ENCODE peak calls at places on chromosomes 12 and 14, in four cellular contexts. S is ovary; F is cardiac muscle cell; Y is activated T-cell treated with anti-CD3 and anti-CD28 coated beads, Interleukin-2, amount 50 U/mL, for 72 hours. D is an unnamed sample.

GRCh38 chr14:51321036-51321435 is 81.0 kb downstream of the TMX1 start:
- DNase-seq in S (no peak), F (no peak), Y (no peak), D (no peak)

GRCh38 chr12:121668750-121669524 is 517 bp downstream of the MORN3 start:
- DNase-seq in S (no peak), F (peak), Y (peak), D (peak)

GRCh38 chr12:96248532-96248931 is 54.4 kb downstream of the ELK3 start:
- DNase-seq in S (no peak), F (no peak), Y (no peak), D (no peak)

GRCh38 chr14:104363891-104364760 is 215.4 kb upstream of the C14orf180 start:
- DNase-seq in S (no peak), F (no peak), Y (no peak), D (no peak)

GRCh38 chr12:13196302-13196921 is at the start of gene EMP1:
- DNase-seq in S (peak), F (peak), Y (peak), D (peak)

GRCh38 chr12:20549115-20549719 is 145.9 kb upstream of the SLCO1C1 start:
- DNase-seq in S (no peak), F (peak), Y (no peak), D (peak)

GRCh38 chr14:50954811-50955372 is 10.6 kb upstream of the PYGL start:
- DNase-seq in S (no peak), F (peak), Y (no peak), D (no peak)

GRCh38 chr12:103698752-103699540 is 111.9 kb downstream of the STAB2 start:
- DNase-seq in S (no peak), F (peak), Y (no peak), D (no peak)

GRCh38 chr12:104282109-104282508 is 21.4 kb upstream of the EID3 start:
- DNase-seq in S (no peak), F (peak), Y (no peak), D (no peak)

GRCh38 chr12:108596854-108597558 is 878 bp downstream of the TMEM119 start:
- DNase-seq in S (no peak), F (no peak), Y (no peak), D (no peak)

GRCh38 chr14:50381823-50382287 is 14.8 kb downstream of the CDKL1 start:
- DNase-seq in S (no peak), F (no peak), Y (no peak), D (no peak)

GRCh38 chr12:99920561-99920960 is 64.2 kb downstream of the ANKS1B start:
- DNase-seq in S (no peak), F (no peak), Y (no peak), D (peak)

GRCh38 chr12:111446044-111446581 is 40.4 kb downstream of the SH2B3 start:
- DNase-seq in S (peak), F (peak), Y (no peak), D (peak)

GRCh38 chr12:58364389-58365086 is 423.2 kb downstream of the ATP23 start:
- DNase-seq in S (no peak), F (peak), Y (no peak), D (peak)

GRCh38 chr14:79543966-79544365 is 667.3 kb downstream of the DIO2 start:
- DNase-seq in S (no peak), F (peak), Y (no peak), D (peak)

GRCh38 chr14:24234095-24235020 is 1.6 kb downstream of the GMPR2 start:
- DNase-seq in S (no peak), F (no peak), Y (no peak), D (no peak)

GRCh38 chr14:99117671-99118045 is 154.3 kb downstream of the BCL11B start:
- DNase-seq in S (no peak), F (no peak), Y (no peak), D (no peak)

GRCh38 chr12:31274520-31275300 is 51.2 kb downstream of the SINHCAF start:
- DNase-seq in S (no peak), F (peak), Y (no peak), D (no peak)

GRCh38 chr12:31034372-31034771 is 39.3 kb upstream of the DDX11 start:
- DNase-seq in S (no peak), F (no peak), Y (no peak), D (no peak)